ENCODE peak calls at places on chromosomes 13 and 19, in four cellular contexts. Q is H1, L is K562, P is HepG2. Y is an unnamed sample.

GRCh38 chr13:73585236-73585635 is 526.4 kb downstream of the KLF5 start:
- DNase-seq in Q (no peak), L (no peak), P (no peak), Y (no peak)

GRCh38 chr13:38570706-38571105 is 116.2 kb upstream of the FREM2 start:
- DNase-seq in Q (no peak), L (no peak), P (no peak), Y (no peak)

GRCh38 chr19:29860492-29860891 is 48.7 kb downstream of the CCNE1 start:
- DNase-seq in Q (no peak), L (peak; percentile 74), P (no peak), Y (no peak)

GRCh38 chr19:21158523-21159135 is 16.8 kb downstream of the ZNF431 start:
- DNase-seq in Q (no peak), L (no peak), P (no peak), Y (no peak)

GRCh38 chr13:49265822-49266221 is 18.1 kb downstream of the CDADC1 start:
- DNase-seq in Q (no peak), L (no peak), P (no peak), Y (no peak)

GRCh38 chr19:19539738-19540703 is 2.0 kb downstream of the CILP2 start:
- DNase-seq in Q (peak; percentile 94), L (peak; percentile 95), P (no peak), Y (no peak)

GRCh38 chr13:27489456-27489855 is 39.1 kb upstream of the MTIF3 start:
- DNase-seq in Q (no peak), L (no peak), P (no peak), Y (no peak)

GRCh38 chr13:23160241-23161175 is 20.3 kb upstream of the SGCG start:
- DNase-seq in Q (peak; percentile 68), L (no peak), P (no peak), Y (no peak)

GRCh38 chr13:96650301-96650886 is 343.9 kb downstream of the OXGR1 start:
- DNase-seq in Q (no peak), L (no peak), P (no peak), Y (peak; percentile 12)

GRCh38 chr19:43618921-43619261 is 538 bp downstream of the ZNF428 start:
- DNase-seq in Q (no peak), L (peak; percentile 61), P (peak; percentile 79), Y (peak; percentile 30)
- TF ChIP-seq ZNF274 in Q (no peak), L (no peak), P (no peak), Y (no peak)

GRCh38 chr13:105139380-105140285 is 1395.8 kb downstream of the EFNB2 start:
- DNase-seq in Q (no peak), L (no peak), P (peak; percentile 13), Y (peak; percentile 87)

GRCh38 chr13:105144020-105144419 is 1391.4 kb downstream of the EFNB2 start:
- DNase-seq in Q (no peak), L (no peak), P (no peak), Y (no peak)

GRCh38 chr13:105147481-105147880 is 1388.0 kb downstream of the EFNB2 start:
- DNase-seq in Q (no peak), L (no peak), P (no peak), Y (no peak)

GRCh38 chr13:105142556-105142955 is 1392.9 kb downstream of the EFNB2 start:
- DNase-seq in Q (no peak), L (no peak), P (no peak), Y (no peak)

GRCh38 chr13:105144936-105145335 is 1390.5 kb downstream of the EFNB2 start:
- DNase-seq in Q (no peak), L (no peak), P (no peak), Y (no peak)
- TF ChIP-seq GABPA in Q (no peak), L (no peak), P (no peak), Y (no peak)

GRCh38 chr19:54354761-54355160 is 10.0 kb downstream of the LAIR1 start:
- DNase-seq in Q (no peak), L (no peak), P (no peak), Y (no peak)

GRCh38 chr19:54352546-54352945 is 12.2 kb downstream of the LAIR1 start:
- DNase-seq in Q (no peak), L (no peak), P (no peak), Y (no peak)

GRCh38 chr19:54355675-54356074 is 9.1 kb downstream of the LAIR1 start:
- DNase-seq in Q (no peak), L (no peak), P (no peak), Y (no peak)

GRCh38 chr19:54351474-54351873 is 12.5 kb upstream of the LILRA4 start:
- DNase-seq in Q (no peak), L (no peak), P (no peak), Y (no peak)

GRCh38 chr19:54352041-54352440 is 12.7 kb downstream of the LAIR1 start:
- DNase-seq in Q (no peak), L (no peak), P (no peak), Y (no peak)
- TF ChIP-seq ZNF274 in Q (no peak), L (no peak), P (no peak), Y (no peak)

GRCh38 chr19:46513461-46514236 is 18.0 kb upstream of the PNMA8B start:
- DNase-seq in Q (peak; percentile 99), L (peak; percentile 83), P (peak; percentile 44), Y (no peak)
- TF ChIP-seq GABPA in Q (peak; percentile 54), L (no peak), P (no peak), Y (no peak)

DNA sequence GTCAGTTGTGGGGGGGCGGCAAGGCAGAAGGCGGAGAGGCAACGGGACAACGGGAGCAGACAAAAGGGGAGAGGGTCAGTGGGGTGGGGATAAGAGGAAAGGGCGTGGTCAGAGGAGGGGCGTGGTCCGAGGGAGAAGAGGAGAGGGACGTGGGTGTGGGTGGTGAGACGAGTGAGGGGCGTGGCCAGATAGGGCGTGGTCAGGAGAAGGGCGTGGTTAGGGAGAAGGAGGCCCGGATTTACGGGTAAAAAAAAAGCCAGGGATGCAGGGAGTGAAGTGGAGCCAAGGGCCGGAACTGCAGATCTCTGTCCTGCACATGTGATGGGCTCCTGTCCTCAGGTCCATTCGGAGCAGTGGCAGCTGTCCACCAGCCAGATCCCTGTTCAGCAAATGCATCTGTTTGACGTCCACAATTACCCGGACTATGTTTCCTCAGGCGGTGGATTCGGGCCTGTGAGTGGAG is 21.5 kb downstream of the CPT1C start:
- DNase-seq in Q (peak; percentile 92), L (peak; percentile 96), P (peak; percentile 23), Y (no peak)
- TF ChIP-seq ZNF274 in Q (no peak), L (no peak), P (no peak), Y (no peak)

GRCh38 chr19:49614096-49614857 is 23.3 kb downstream of the PRR12 start:
- DNase-seq in Q (no peak), L (no peak), P (peak; percentile 51), Y (no peak)
- TF ChIP-seq GABPA in Q (no peak), L (no peak), P (no peak), Y (no peak)

GRCh38 chr19:17467471-17468301 is 2.6 kb upstream of the SLC27A1 start:
- DNase-seq in Q (no peak), L (no peak), P (no peak), Y (no peak)
- TF ChIP-seq ZNF274 in Q (no peak), L (no peak), P (no peak), Y (no peak)

DNA sequence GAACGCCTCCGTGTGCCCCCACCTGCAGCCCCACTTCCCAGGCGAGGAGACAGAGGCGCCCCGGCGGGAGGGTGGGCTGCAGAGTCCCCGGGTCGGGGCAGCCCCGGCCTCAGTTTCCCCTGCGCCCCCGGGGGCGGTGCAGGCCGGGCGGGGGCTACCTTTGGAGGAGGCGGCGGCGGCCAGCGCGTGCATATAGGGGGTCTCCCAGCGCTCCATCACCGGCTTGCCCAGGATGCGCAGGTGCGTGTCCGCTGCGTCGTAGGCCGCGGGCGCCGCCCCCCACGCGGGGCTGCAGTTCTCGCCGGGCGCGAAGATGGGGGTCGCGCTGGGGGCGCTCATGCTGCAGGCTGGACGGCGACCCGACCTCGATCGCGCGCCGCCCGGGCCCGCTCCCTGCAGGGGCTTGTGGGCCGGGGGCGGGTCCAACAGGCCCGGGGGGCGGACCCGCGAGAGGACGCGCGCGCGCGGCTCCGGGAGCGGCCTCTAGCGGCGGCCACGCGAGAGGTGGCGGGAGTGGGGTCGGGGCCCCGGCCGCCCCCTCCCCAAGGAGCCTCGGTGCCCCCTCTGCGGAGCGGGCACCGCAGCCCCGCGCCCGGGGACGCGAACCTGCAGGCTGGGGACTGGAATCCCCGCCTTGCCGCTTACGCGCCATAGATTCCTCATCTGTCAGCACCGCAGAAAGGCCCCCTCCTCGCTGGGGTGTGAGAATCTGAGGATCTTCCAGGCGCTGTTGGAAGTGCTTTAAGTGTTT is at the start of gene GAMT:
- DNase-seq in Q (no peak), L (peak; percentile 88), P (no peak), Y (no peak)
- TF ChIP-seq GABPA in Q (peak; percentile 46), L (no peak), P (no peak), Y (no peak)

DNA sequence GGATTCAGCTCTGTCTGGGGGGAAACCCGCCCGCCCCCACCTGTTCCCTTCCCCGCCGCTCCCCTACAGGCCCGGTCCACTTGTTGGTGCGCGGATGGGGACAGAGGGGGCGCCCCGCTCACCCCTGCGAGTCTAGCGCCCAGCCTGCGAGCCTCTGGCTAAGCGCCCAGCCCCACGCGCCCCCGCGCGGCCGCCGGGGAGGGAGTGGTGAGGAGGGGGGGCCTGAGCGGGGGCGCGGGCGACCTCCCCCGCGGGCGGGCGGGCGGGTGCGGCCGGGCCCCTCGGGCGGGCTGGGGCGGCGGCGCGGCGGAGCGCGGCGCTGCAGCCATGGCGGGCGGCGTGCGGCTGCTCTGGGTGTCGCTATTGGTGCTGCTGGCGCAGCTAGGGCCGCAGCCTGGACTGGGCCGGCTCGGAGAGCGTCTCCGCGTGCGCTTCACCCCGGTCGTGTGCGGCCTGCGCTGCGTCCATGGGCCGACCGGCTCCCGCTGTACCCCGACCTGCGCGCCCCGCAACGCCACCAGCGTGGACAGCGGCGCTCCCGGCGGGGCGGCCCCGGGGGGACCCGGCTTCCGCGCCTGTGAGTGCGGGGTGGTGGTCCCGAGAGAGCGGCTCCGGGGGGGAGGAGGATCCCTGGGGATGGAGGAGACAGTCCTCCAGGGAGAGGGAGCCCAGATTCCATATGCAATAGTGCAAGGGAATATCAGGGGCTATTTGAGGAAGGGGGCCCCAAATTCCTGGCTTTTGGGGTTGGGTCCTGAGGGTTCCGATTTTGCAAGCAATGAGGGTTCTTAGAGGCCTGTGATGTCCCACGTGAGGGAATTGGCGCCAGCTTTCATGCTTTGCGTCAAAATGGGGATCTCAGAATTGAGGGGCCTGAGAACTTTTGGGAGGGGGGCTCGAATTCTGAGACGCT is at the start of gene LTBP4:
- DNase-seq in Q (no peak), L (peak; percentile 76), P (no peak), Y (no peak)
- TF ChIP-seq ZNF274 in Q (no peak), L (no peak), P (no peak), Y (no peak)